ENCODE peak calls at places on chromosomes 2 and 18, in seven cellular contexts. V, X, B, L, R, U and Y are unnamed samples.

GRCh38 chr18:31044926-31045325 is 2.4 kb upstream of the DSC3 start:
- DNase-seq in V (no peak), X (no peak), B (no peak), L (peak), R (no peak), U (no peak), Y (no peak)

GRCh38 chr2:174597347-174598047 is at the start of gene WIPF1:
- DNase-seq in V (no peak), X (peak), B (peak), L (peak), R (no peak), U (peak), Y (no peak)

GRCh38 chr2:109257653-109258052 is 128.6 kb downstream of the SH3RF3 start:
- DNase-seq in V (no peak), X (no peak), B (no peak), L (no peak), R (no peak), U (no peak), Y (no peak)

GRCh38 chr2:238669581-238670340 is 178.1 kb upstream of the TWIST2 start:
- DNase-seq in V (no peak), X (no peak), B (no peak), L (no peak), R (no peak), U (no peak), Y (no peak)

GRCh38 chr2:70089220-70089945 is 2.1 kb downstream of the PCBP1 start:
- DNase-seq in V (peak), X (no peak), B (peak), L (peak), R (no peak), U (peak), Y (no peak)

GRCh38 chr18:48263913-48264506 is 145.2 kb downstream of the ZBTB7C start:
- DNase-seq in V (no peak), X (no peak), B (no peak), L (no peak), R (no peak), U (no peak), Y (peak)

GRCh38 chr18:3966985-3967856 is 487.9 kb downstream of the DLGAP1 start:
- DNase-seq in V (peak), X (no peak), B (no peak), L (peak), R (no peak), U (peak), Y (no peak)

GRCh38 chr2:101533611-101534601 is 59.0 kb upstream of the RFX8 start:
- DNase-seq in V (no peak), X (no peak), B (no peak), L (peak), R (no peak), U (peak), Y (no peak)

GRCh38 chr2:70964596-70965386 is 13.6 kb upstream of the ANKRD53 start:
- DNase-seq in V (peak), X (peak), B (peak), L (peak), R (peak), U (peak), Y (no peak)

GRCh38 chr2:235779444-235779896 is 285.6 kb downstream of the AGAP1 start:
- DNase-seq in V (peak), X (peak), B (peak), L (peak), R (peak), U (peak), Y (no peak)

GRCh38 chr2:128440666-128441340 is 122.1 kb upstream of the HS6ST1 start:
- DNase-seq in V (peak), X (no peak), B (no peak), L (no peak), R (peak), U (no peak), Y (no peak)

GRCh38 chr2:148909114-148909513 is 34.1 kb downstream of the KIF5C start:
- DNase-seq in V (no peak), X (no peak), B (no peak), L (no peak), R (no peak), U (no peak), Y (no peak)

GRCh38 chr2:109497447-109497846 is 116.3 kb downstream of the SEPTIN10 start:
- DNase-seq in V (no peak), X (no peak), B (no peak), L (peak), R (no peak), U (peak), Y (no peak)

GRCh38 chr2:234025475-234025874 is 25.0 kb upstream of the SPP2 start:
- DNase-seq in V (no peak), X (no peak), B (peak), L (no peak), R (no peak), U (no peak), Y (no peak)

GRCh38 chr2:37417321-37417720 is 72.9 kb downstream of the QPCT start:
- DNase-seq in V (no peak), X (no peak), B (no peak), L (peak), R (no peak), U (peak), Y (no peak)

GRCh38 chr2:22002066-22002465 is 878.3 kb downstream of the TDRD15 start:
- DNase-seq in V (no peak), X (no peak), B (no peak), L (peak), R (no peak), U (no peak), Y (no peak)

GRCh38 chr2:203909192-203909945 is 27.2 kb upstream of the ICOS start:
- DNase-seq in V (peak), X (peak), B (peak), L (peak), R (no peak), U (peak), Y (no peak)

GRCh38 chr2:120874401-120874821 is 138.7 kb downstream of the GLI2 start:
- DNase-seq in V (no peak), X (no peak), B (no peak), L (no peak), R (no peak), U (no peak), Y (no peak)

GRCh38 chr2:177391822-177392372 is 676 bp upstream of the AGPS start:
- DNase-seq in V (no peak), X (no peak), B (no peak), L (no peak), R (no peak), U (no peak), Y (no peak)

GRCh38 chr2:164495491-164496223 is 125.6 kb downstream of the GRB14 start:
- DNase-seq in V (no peak), X (no peak), B (no peak), L (peak), R (no peak), U (peak), Y (peak)

GRCh38 chr2:224838335-224838734 is 122.2 kb upstream of the CCDC195 start:
- DNase-seq in V (no peak), X (no peak), B (no peak), L (peak), R (no peak), U (peak), Y (no peak)

GRCh38 chr2:146867472-146867986 is 977.3 kb upstream of the ACVR2A start:
- DNase-seq in V (no peak), X (no peak), B (no peak), L (no peak), R (no peak), U (no peak), Y (no peak)

GRCh38 chr2:15968280-15969178 is 28.2 kb downstream of the MYCN start:
- DNase-seq in V (no peak), X (no peak), B (no peak), L (no peak), R (no peak), U (no peak), Y (no peak)

GRCh38 chr2:126796931-126797621 is 101.6 kb upstream of the TEX51 start:
- DNase-seq in V (no peak), X (no peak), B (no peak), L (no peak), R (no peak), U (no peak), Y (no peak)

GRCh38 chr18:67310826-67311225 is 205.7 kb downstream of the DSEL start:
- DNase-seq in V (no peak), X (no peak), B (no peak), L (peak), R (no peak), U (peak), Y (no peak)

GRCh38 chr2:231795525-231796327 is 9.5 kb downstream of the COPS7B start:
- DNase-seq in V (peak), X (peak), B (no peak), L (peak), R (no peak), U (peak), Y (peak)

GRCh38 chr18:36867056-36867455 is 38.1 kb downstream of the KIAA1328 start:
- DNase-seq in V (no peak), X (no peak), B (no peak), L (no peak), R (no peak), U (no peak), Y (no peak)

GRCh38 chr2:237687666-237688065 is 60.3 kb downstream of the LRRFIP1 start:
- DNase-seq in V (peak), X (peak), B (peak), L (peak), R (peak), U (peak), Y (peak)

GRCh38 chr2:238388794-238389193 is 37.9 kb upstream of the ASB1 start:
- DNase-seq in V (peak), X (no peak), B (no peak), L (no peak), R (no peak), U (no peak), Y (no peak)

GRCh38 chr2:4024561-4024960 is 321.2 kb downstream of the DCDC2C start:
- DNase-seq in V (no peak), X (no peak), B (no peak), L (no peak), R (no peak), U (no peak), Y (no peak)

GRCh38 chr2:80302001-80302464 is 2.5 kb downstream of the LRRTM1 start:
- DNase-seq in V (no peak), X (no peak), B (no peak), L (no peak), R (no peak), U (no peak), Y (no peak)

GRCh38 chr2:80303825-80304521 is 579 bp downstream of the LRRTM1 start:
- DNase-seq in V (no peak), X (no peak), B (no peak), L (no peak), R (no peak), U (peak), Y (no peak)

GRCh38 chr2:80303006-80303741 is 1.4 kb downstream of the LRRTM1 start:
- DNase-seq in V (no peak), X (no peak), B (no peak), L (no peak), R (no peak), U (no peak), Y (no peak)

GRCh38 chr2:80304522-80304878 is at the start of gene LRRTM1:
- DNase-seq in V (no peak), X (peak), B (no peak), L (no peak), R (no peak), U (no peak), Y (no peak)

DNA sequence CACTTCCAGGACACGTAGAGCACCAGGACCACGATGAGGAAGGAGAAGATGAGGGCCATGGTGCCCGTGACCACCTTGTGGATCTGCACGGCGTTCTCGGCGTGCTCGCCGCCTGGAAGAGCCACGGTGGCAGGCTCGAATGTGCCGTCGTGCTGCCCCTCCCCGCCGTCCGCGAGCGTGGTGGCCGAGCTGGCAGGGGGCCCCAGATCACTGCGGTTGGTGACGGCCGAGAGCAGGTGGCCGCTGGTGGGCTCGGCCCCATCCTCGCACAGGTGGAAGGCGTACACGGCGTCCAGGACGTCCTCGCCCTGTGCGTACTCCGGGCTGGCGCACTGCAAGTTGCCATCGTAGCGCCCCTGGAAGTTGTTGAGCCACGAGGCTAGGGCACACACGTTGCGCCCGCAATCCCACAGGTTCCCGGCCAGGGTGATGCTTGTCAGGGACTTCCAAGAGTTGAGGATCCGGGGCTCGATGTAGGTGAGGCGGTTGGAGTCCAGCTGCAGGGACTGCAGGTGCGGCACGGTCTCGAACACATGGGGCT is 2.0 kb downstream of the LRRTM1 start:
- DNase-seq in V (no peak), X (no peak), B (no peak), L (no peak), R (no peak), U (no peak), Y (no peak)
- H3K4me3 ChIP-seq in V (no peak), X (no peak), B (no peak), L (no peak), R (no peak), U (no peak), Y (no peak)

GRCh38 chr2:2777213-2777612 is 446.1 kb upstream of the MYT1L start:
- DNase-seq in V (no peak), X (no peak), B (no peak), L (no peak), R (no peak), U (no peak), Y (no peak)
- H3K4me3 ChIP-seq in V (no peak), X (no peak), B (no peak), L (no peak), R (no peak), U (no peak), Y (no peak)

GRCh38 chr2:169573974-169574299 is 272 bp upstream of the FASTKD1 start:
- DNase-seq in V (no peak), X (no peak), B (no peak), L (no peak), R (no peak), U (no peak), Y (no peak)
- H3K4me3 ChIP-seq in V (no peak), X (no peak), B (peak), L (peak), R (peak), U (peak), Y (peak)

GRCh38 chr2:168127361-168127760 is 120.0 kb downstream of the STK39 start:
- DNase-seq in V (no peak), X (no peak), B (no peak), L (no peak), R (no peak), U (no peak), Y (no peak)

GRCh38 chr2:168132389-168132788 is 115.0 kb downstream of the STK39 start:
- DNase-seq in V (no peak), X (no peak), B (no peak), L (no peak), R (no peak), U (no peak), Y (no peak)

GRCh38 chr2:168135121-168135520 is 112.3 kb downstream of the STK39 start:
- DNase-seq in V (no peak), X (no peak), B (no peak), L (no peak), R (no peak), U (no peak), Y (no peak)

GRCh38 chr2:168134485-168134884 is 112.9 kb downstream of the STK39 start:
- DNase-seq in V (no peak), X (no peak), B (no peak), L (no peak), R (no peak), U (no peak), Y (no peak)

GRCh38 chr2:168130302-168130701 is 117.1 kb downstream of the STK39 start:
- DNase-seq in V (no peak), X (no peak), B (no peak), L (no peak), R (no peak), U (no peak), Y (no peak)
- H3K4me3 ChIP-seq in V (no peak), X (no peak), B (no peak), L (no peak), R (no peak), U (no peak), Y (no peak)

GRCh38 chr2:54587439-54588016 is 131.4 kb downstream of the SPTBN1 start:
- DNase-seq in V (no peak), X (no peak), B (no peak), L (no peak), R (no peak), U (no peak), Y (no peak)

GRCh38 chr2:54582987-54583386 is 126.9 kb downstream of the SPTBN1 start:
- DNase-seq in V (no peak), X (no peak), B (no peak), L (no peak), R (no peak), U (no peak), Y (no peak)

GRCh38 chr2:54585136-54585535 is 129.0 kb downstream of the SPTBN1 start:
- DNase-seq in V (no peak), X (no peak), B (no peak), L (no peak), R (no peak), U (no peak), Y (no peak)

GRCh38 chr2:54586062-54586982 is 130.2 kb downstream of the SPTBN1 start:
- DNase-seq in V (no peak), X (no peak), B (no peak), L (peak), R (no peak), U (peak), Y (no peak)

GRCh38 chr2:54584598-54584997 is 128.5 kb downstream of the SPTBN1 start:
- DNase-seq in V (no peak), X (no peak), B (no peak), L (no peak), R (no peak), U (no peak), Y (no peak)
- H3K4me3 ChIP-seq in V (no peak), X (no peak), B (no peak), L (no peak), R (no peak), U (no peak), Y (no peak)

GRCh38 chr2:241675885-241676284 is 10.7 kb downstream of the DTYMK start:
- DNase-seq in V (no peak), X (no peak), B (no peak), L (no peak), R (no peak), U (no peak), Y (no peak)
- H3K4me3 ChIP-seq in V (no peak), X (no peak), B (no peak), L (no peak), R (no peak), U (no peak), Y (no peak)